ENCODE peak calls at places on chromosomes 16 and 17, in seven cellular contexts. One of them, this sample, is unnamed.

GRCh38 chr16:28491080-28491969 is 549 bp downstream of the CLN3 start:
- DNase-seq in T-helper 2 cell: no peak
- DNase-seq in heart right ventricle: peak; percentile 48
- DNase-seq in stimulated activated CD8-positive, alpha-beta memory T cell treated with anti-CD3 and anti-CD28 coated beads, Interleukin-7, amount 100 ng/mL, for 1 hour: no peak
- DNase-seq in SHP77: peak; percentile 31
- DNase-seq in HS-5: no peak
- DNase-seq in head of caudate nucleus: no peak
- DNase-seq in this sample: no peak

GRCh38 chr17:57783338-57783742 is 38.2 kb upstream of the CCDC182 start:
- DNase-seq in T-helper 2 cell: peak; percentile 39
- DNase-seq in heart right ventricle: peak; percentile 61
- DNase-seq in stimulated activated CD8-positive, alpha-beta memory T cell treated with anti-CD3 and anti-CD28 coated beads, Interleukin-7, amount 100 ng/mL, for 1 hour: peak; percentile 51
- DNase-seq in SHP77: peak; percentile 67
- DNase-seq in HS-5: no peak
- DNase-seq in head of caudate nucleus: peak; percentile 71
- DNase-seq in this sample: peak; percentile 22

GRCh38 chr17:49104511-49105074 is 28.0 kb upstream of the B4GALNT2 start:
- DNase-seq in T-helper 2 cell: no peak
- DNase-seq in heart right ventricle: no peak
- DNase-seq in stimulated activated CD8-positive, alpha-beta memory T cell treated with anti-CD3 and anti-CD28 coated beads, Interleukin-7, amount 100 ng/mL, for 1 hour: no peak
- DNase-seq in SHP77: no peak
- DNase-seq in HS-5: no peak
- DNase-seq in head of caudate nucleus: no peak
- DNase-seq in this sample: peak; percentile 39

GRCh38 chr17:16027708-16028584 is 28.3 kb downstream of the TTC19 start:
- DNase-seq in T-helper 2 cell: no peak
- DNase-seq in heart right ventricle: no peak
- DNase-seq in stimulated activated CD8-positive, alpha-beta memory T cell treated with anti-CD3 and anti-CD28 coated beads, Interleukin-7, amount 100 ng/mL, for 1 hour: no peak
- DNase-seq in SHP77: peak; percentile 23
- DNase-seq in HS-5: peak; percentile 90
- DNase-seq in head of caudate nucleus: no peak
- DNase-seq in this sample: peak; percentile 87

GRCh38 chr16:58578642-58579041 is 51.0 kb downstream of the CNOT1 start:
- DNase-seq in T-helper 2 cell: no peak
- DNase-seq in heart right ventricle: no peak
- DNase-seq in stimulated activated CD8-positive, alpha-beta memory T cell treated with anti-CD3 and anti-CD28 coated beads, Interleukin-7, amount 100 ng/mL, for 1 hour: no peak
- DNase-seq in SHP77: no peak
- DNase-seq in HS-5: no peak
- DNase-seq in head of caudate nucleus: no peak
- DNase-seq in this sample: no peak

GRCh38 chr17:68089881-68090280 is 54.3 kb downstream of the KPNA2 start:
- DNase-seq in T-helper 2 cell: no peak
- DNase-seq in heart right ventricle: peak; percentile 72
- DNase-seq in stimulated activated CD8-positive, alpha-beta memory T cell treated with anti-CD3 and anti-CD28 coated beads, Interleukin-7, amount 100 ng/mL, for 1 hour: no peak
- DNase-seq in SHP77: peak; percentile 46
- DNase-seq in HS-5: no peak
- DNase-seq in head of caudate nucleus: no peak
- DNase-seq in this sample: no peak

GRCh38 chr17:45063198-45063597 is 2.1 kb downstream of the NMT1 start:
- DNase-seq in T-helper 2 cell: no peak
- DNase-seq in heart right ventricle: no peak
- DNase-seq in stimulated activated CD8-positive, alpha-beta memory T cell treated with anti-CD3 and anti-CD28 coated beads, Interleukin-7, amount 100 ng/mL, for 1 hour: no peak
- DNase-seq in SHP77: no peak
- DNase-seq in HS-5: no peak
- DNase-seq in head of caudate nucleus: no peak
- DNase-seq in this sample: no peak

GRCh38 chr17:17782425-17783120 is 54.2 kb downstream of the SREBF1 start:
- DNase-seq in T-helper 2 cell: no peak
- DNase-seq in heart right ventricle: no peak
- DNase-seq in stimulated activated CD8-positive, alpha-beta memory T cell treated with anti-CD3 and anti-CD28 coated beads, Interleukin-7, amount 100 ng/mL, for 1 hour: no peak
- DNase-seq in SHP77: peak; percentile 67
- DNase-seq in HS-5: no peak
- DNase-seq in head of caudate nucleus: no peak
- DNase-seq in this sample: no peak